ENCODE peak calls at places on chromosomes 12 and 14, in seven cellular contexts. Q is progenitor cell of endocrine pancreas, M is A549, F is nephron progenitor cell, X is body of pancreas, H is esophagus squamous epithelium, J is cardiac muscle cell. Y is an unnamed sample.

GRCh38 chr12:12909995-12910391 is 18.6 kb downstream of the GPRC5A start:
- DNase-seq in Q (no peak), M (peak; percentile 54), F (no peak), X (peak; percentile 29), H (no peak), J (peak; percentile 95), Y (no peak)

GRCh38 chr12:2324375-2324774 is 271.6 kb downstream of the CACNA1C start:
- DNase-seq in Q (no peak), M (no peak), F (peak; percentile 20), X (peak; percentile 82), H (no peak), J (no peak), Y (no peak)

GRCh38 chr12:13472690-13473089 is 276.2 kb downstream of the EMP1 start:
- DNase-seq in Q (no peak), M (no peak), F (no peak), X (no peak), H (no peak), J (no peak), Y (no peak)

GRCh38 chr14:70333289-70333688 is 26.2 kb downstream of the COX16 start:
- DNase-seq in Q (no peak), M (no peak), F (no peak), X (no peak), H (no peak), J (no peak), Y (no peak)

GRCh38 chr12:60494249-60494648 is 898.4 kb downstream of the SLC16A7 start:
- DNase-seq in Q (no peak), M (peak; percentile 52), F (no peak), X (peak; percentile 5), H (no peak), J (peak; percentile 53), Y (no peak)

GRCh38 chr12:5429741-5430557 is 2.0 kb upstream of the NTF3 start:
- DNase-seq in Q (no peak), M (no peak), F (no peak), X (no peak), H (no peak), J (no peak), Y (no peak)

GRCh38 chr14:69987416-69988144 is 108.4 kb downstream of the SMOC1 start:
- DNase-seq in Q (no peak), M (no peak), F (no peak), X (no peak), H (no peak), J (no peak), Y (no peak)

GRCh38 chr14:67622675-67623074 is 3.0 kb downstream of the ARG2 start:
- DNase-seq in Q (no peak), M (peak; percentile 36), F (peak; percentile 10), X (peak; percentile 48), H (no peak), J (peak; percentile 92), Y (no peak)

GRCh38 chr14:84323963-84324362 is 1206.0 kb upstream of the FLRT2 start:
- DNase-seq in Q (no peak), M (no peak), F (no peak), X (no peak), H (no peak), J (peak; percentile 75), Y (no peak)

GRCh38 chr12:87813476-87814234 is 215.5 kb downstream of the C12orf50 start:
- DNase-seq in Q (no peak), M (peak; percentile 76), F (no peak), X (no peak), H (no peak), J (peak; percentile 38), Y (no peak)

GRCh38 chr12:6946033-6946919 is 2.5 kb downstream of the C12orf57 start:
- DNase-seq in Q (peak; percentile 99), M (peak; percentile 96), F (peak; percentile 85), X (peak; percentile 99), H (no peak), J (peak; percentile 39), Y (peak; percentile 73)
- TF ChIP-seq CTCF in Q (peak; percentile 24), M (no peak), F (no peak), X (no peak), H (no peak), J (no peak), Y (no peak)

GRCh38 chr14:100779691-100780080 is 46.2 kb upstream of the MEG3 start:
- DNase-seq in Q (no peak), M (no peak), F (no peak), X (no peak), H (no peak), J (no peak), Y (no peak)

GRCh38 chr14:100778951-100779690 is 46.8 kb upstream of the MEG3 start:
- DNase-seq in Q (no peak), M (no peak), F (no peak), X (no peak), H (no peak), J (no peak), Y (no peak)

GRCh38 chr14:100777366-100778077 is 48.4 kb upstream of the MEG3 start:
- DNase-seq in Q (no peak), M (no peak), F (no peak), X (no peak), H (no peak), J (no peak), Y (no peak)

GRCh38 chr14:100776681-100777365 is 49.1 kb upstream of the MEG3 start:
- DNase-seq in Q (no peak), M (no peak), F (no peak), X (no peak), H (no peak), J (no peak), Y (no peak)

GRCh38 chr14:100778078-100778927 is 47.6 kb upstream of the MEG3 start:
- DNase-seq in Q (no peak), M (no peak), F (no peak), X (no peak), H (no peak), J (no peak), Y (no peak)
- TF ChIP-seq CTCF in Q (no peak), M (no peak), F (no peak), X (no peak), H (no peak), J (no peak), Y (peak; percentile 8)

GRCh38 chr12:130043685-130044421 is 118.4 kb upstream of the FZD10 start:
- DNase-seq in Q (no peak), M (no peak), F (no peak), X (no peak), H (no peak), J (no peak), Y (no peak)

GRCh38 chr12:130044991-130045621 is 117.2 kb upstream of the FZD10 start:
- DNase-seq in Q (peak; percentile 30), M (no peak), F (peak; percentile 56), X (no peak), H (no peak), J (no peak), Y (no peak)

GRCh38 chr12:130041983-130042812 is 120.1 kb upstream of the FZD10 start:
- DNase-seq in Q (peak; percentile 85), M (no peak), F (peak; percentile 96), X (peak; percentile 23), H (no peak), J (no peak), Y (peak; percentile 87)
- TF ChIP-seq CTCF in Q (peak; percentile 99), M (peak; percentile 13), F (peak; percentile 96), X (peak; percentile 60), H (peak; percentile 50), J (no peak), Y (peak; percentile 95)

GRCh38 chr12:57726884-57727757 is 11.4 kb downstream of the AGAP2 start:
- DNase-seq in Q (peak; percentile 57), M (no peak), F (peak; percentile 79), X (peak; percentile 65), H (no peak), J (peak; percentile 64), Y (peak; percentile 42)
- TF ChIP-seq CTCF in Q (no peak), M (no peak), F (no peak), X (peak; percentile 27), H (no peak), J (peak; percentile 45), Y (no peak)

GRCh38 chr12:93043877-93044209 is 114.7 kb upstream of the EEA1 start:
- DNase-seq in Q (no peak), M (no peak), F (no peak), X (no peak), H (no peak), J (no peak), Y (no peak)

GRCh38 chr12:93048646-93049045 is 119.6 kb upstream of the EEA1 start:
- DNase-seq in Q (no peak), M (no peak), F (no peak), X (no peak), H (no peak), J (no peak), Y (no peak)

GRCh38 chr12:93050748-93051081 is 121.6 kb upstream of the EEA1 start:
- DNase-seq in Q (no peak), M (no peak), F (no peak), X (no peak), H (no peak), J (no peak), Y (no peak)

GRCh38 chr12:93050026-93050747 is 121.1 kb upstream of the EEA1 start:
- DNase-seq in Q (no peak), M (no peak), F (no peak), X (no peak), H (no peak), J (peak; percentile 67), Y (no peak)

GRCh38 chr12:93047118-93047517 is 118.0 kb upstream of the EEA1 start:
- DNase-seq in Q (no peak), M (no peak), F (no peak), X (no peak), H (no peak), J (no peak), Y (no peak)
- TF ChIP-seq CTCF in Q (no peak), M (no peak), F (no peak), X (no peak), H (no peak), J (no peak), Y (no peak)

DNA sequence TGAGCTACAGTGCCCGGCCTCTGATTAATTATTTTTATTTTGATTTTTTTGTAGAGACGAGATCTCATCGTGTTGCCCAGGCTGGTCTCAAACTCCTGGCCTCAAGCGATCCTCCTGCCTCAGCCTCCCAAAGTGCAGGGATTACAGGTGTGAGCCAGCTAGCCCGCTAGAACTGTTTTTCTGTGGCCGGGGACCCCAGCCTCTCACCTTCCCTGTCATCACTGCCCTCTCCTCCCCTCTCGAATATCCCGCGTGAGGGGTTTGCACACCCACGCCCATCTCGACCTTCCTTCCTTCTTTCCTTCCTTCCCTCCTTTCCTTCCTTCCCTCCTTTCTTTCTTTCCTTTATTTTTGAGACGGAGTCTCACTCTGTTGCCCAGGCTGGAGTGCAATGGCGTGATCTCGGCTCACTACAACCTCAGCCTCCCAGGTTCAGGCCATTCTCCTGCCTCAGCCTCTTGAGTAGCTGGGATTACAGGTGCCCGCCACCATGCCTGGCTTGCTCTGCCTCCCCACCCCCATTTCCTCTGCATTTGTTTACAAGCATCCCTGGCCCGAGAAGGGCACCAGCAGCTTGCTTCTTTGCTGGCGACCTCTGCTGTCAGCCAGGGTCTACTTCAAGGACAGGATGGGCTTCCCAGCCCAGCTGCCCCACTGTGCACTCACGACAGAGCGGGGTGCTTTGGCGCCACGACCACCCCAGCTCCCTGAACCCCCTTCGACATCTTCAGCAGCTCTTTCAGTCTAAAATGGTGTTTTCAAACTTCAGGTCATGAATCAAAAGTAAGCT is 4.3 kb upstream of the TRAF3 start:
- DNase-seq in Q (no peak), M (peak; percentile 51), F (no peak), X (no peak), H (no peak), J (no peak), Y (peak; percentile 62)
- TF ChIP-seq CTCF in Q (peak; percentile 43), M (peak; percentile 37), F (peak; percentile 35), X (no peak), H (no peak), J (peak; percentile 29), Y (no peak)

GRCh38 chr14:92352158-92352985 is 29.4 kb downstream of the SLC24A4 start:
- DNase-seq in Q (no peak), M (peak; percentile 61), F (no peak), X (no peak), H (no peak), J (peak; percentile 39), Y (no peak)
- TF ChIP-seq CTCF in Q (peak; percentile 42), M (peak; percentile 49), F (peak; percentile 16), X (no peak), H (no peak), J (peak; percentile 43), Y (peak; percentile 60)